ENCODE peak calls at places on chromosomes 12 and 14, in four cellular contexts. B is lung, K is fibroblast of lung, X is endothelial cell of umbilical vein. H is an unnamed sample.

GRCh38 chr14:90778468-90779255 is 37.6 kb downstream of the TTC7B start:
- DNase-seq in K (no peak), X (no peak), B (no peak), H (no peak)

GRCh38 chr14:80621701-80622100 is 319.8 kb downstream of the CEP128 start:
- DNase-seq in K (peak), B (no peak), X (peak), H (no peak)

GRCh38 chr14:39977198-39977597 is 545.0 kb upstream of the FBXO33 start:
- DNase-seq in K (no peak), X (no peak), B (no peak), H (no peak)

GRCh38 chr12:120581998-120582397 is 796 bp upstream of the POP5 start:
- DNase-seq in K (no peak), B (no peak), X (peak), H (no peak)

GRCh38 chr12:101045486-101046474 is 164.3 kb downstream of the SLC5A8 start:
- DNase-seq in B (no peak), K (peak), X (no peak), H (no peak)

GRCh38 chr12:60197589-60197988 is 601.8 kb downstream of the SLC16A7 start:
- DNase-seq in B (no peak), K (peak), X (peak), H (no peak)

GRCh38 chr14:66972469-66972868 is 216.8 kb upstream of the GARIN2 start:
- DNase-seq in K (no peak), B (no peak), X (no peak), H (no peak)

GRCh38 chr12:88258396-88258795 is 116.3 kb downstream of the TMTC3 start:
- DNase-seq in K (no peak), X (no peak), B (no peak), H (no peak)

GRCh38 chr12:28242129-28242887 is 52.1 kb downstream of the CCDC91 start:
- DNase-seq in B (no peak), X (no peak), K (no peak), H (no peak)

GRCh38 chr12:87801860-87802720 is 227.1 kb downstream of the C12orf50 start:
- DNase-seq in K (peak), B (no peak), X (peak), H (no peak)

DNA sequence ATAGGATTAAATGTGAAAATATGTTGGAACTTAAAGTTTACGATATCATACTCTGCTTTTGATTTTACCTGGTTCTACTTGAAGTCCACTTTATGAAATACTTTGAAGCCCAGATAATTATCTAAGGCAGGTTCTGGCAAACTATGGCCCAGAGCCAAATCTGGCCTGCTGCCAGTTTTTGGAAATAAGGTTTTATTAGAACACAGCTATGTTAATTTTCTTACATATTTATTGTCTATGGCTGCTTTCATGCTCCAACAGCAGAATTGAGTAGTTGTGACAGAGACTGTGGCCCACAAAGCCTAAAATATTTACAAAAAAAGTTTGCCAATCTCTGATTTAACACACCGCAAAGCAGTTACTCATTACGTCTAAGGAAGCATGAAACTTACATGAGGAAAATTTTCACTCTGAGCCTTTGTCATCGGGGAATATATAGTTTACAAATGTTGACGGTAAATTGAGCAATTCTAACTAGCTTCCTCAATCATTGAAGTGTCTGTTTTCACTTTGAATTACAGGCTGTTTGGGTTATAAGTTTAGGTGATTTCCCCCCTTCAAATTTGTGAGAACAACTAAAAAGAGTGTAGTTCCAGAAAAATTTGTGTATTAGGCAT is 96.4 kb downstream of the UNC79 start:
- DNase-seq in X (no peak), K (no peak), B (no peak), H (no peak)
- H3K27ac ChIP-seq in X (no peak), K (no peak), B (no peak), H (no peak)

DNA sequence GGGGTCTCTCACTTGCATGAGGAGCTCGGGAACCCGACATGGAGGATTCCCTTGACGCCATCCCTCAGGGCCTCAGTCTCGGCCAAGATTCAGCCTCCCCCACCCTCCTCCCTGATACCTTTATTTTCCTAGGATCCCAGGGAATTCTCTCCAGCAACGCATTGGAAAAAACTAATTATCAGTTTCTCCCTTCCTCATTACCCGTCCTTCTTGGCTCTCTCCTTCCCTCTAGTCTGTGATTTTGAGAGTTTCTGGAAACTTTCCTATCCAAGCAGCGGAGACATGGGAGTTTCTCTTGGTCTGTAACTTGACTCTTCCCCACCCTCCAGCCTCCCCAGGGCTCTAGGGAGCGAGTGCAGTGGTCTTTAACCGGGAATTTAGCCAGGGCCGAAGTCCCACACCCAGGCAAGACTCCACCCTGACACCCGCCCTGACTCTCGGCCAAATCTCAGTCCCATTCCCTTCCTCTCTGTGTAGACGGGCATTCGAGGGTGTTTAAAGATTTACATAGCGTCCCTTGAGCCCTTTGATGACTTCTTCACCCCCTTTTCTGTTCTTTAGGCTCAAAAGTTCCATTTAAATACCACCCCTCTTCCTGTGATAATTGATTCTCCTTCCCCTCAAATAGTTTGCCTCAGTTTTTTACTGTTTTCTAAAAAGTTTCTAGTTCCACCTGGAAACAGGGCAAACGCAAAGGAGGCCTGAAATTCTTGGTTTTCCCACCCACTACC is 6.7 kb downstream of the HOXC5 start:
- DNase-seq in K (no peak), X (no peak), B (no peak), H (no peak)
- H3K4me3 ChIP-seq in K (no peak), X (no peak), B (no peak), H (no peak)

DNA sequence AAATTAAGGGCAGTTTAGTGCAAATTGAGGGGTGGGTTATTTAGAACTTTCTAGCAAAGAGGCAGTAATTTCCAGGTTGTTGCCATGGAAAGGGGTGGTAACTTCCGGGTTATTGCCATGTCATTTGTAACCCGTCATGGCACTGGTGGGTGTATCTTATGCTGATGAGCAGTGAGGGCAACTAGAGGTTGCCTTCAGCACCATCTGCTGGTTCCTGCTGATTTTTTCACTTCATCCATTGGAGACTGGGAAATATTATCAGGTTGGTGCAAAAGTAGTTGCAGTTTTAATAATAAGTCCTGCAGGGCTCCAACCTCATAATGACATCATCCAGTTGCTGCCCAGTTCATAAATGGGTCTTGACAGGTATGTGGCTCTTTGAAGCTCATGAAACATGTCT is 24.4 kb upstream of the SERPINA4 start:
- DNase-seq in K (no peak), B (no peak), X (no peak), H (peak)
- TF ChIP-seq CTCF in K (no peak), B (no peak), X (no peak), H (peak)

GRCh38 chr14:99566390-99567354 is 37.3 kb downstream of the CCDC85C start:
- DNase-seq in K (no peak), X (no peak), B (no peak), H (no peak)
- H3K27ac ChIP-seq in K (no peak), X (no peak), B (no peak), H (no peak)

GRCh38 chr14:54105898-54106297 is 149.3 kb upstream of the BMP4 start:
- DNase-seq in K (no peak), B (peak), X (no peak), H (no peak)
- H3K4me3 ChIP-seq in K (no peak), B (no peak), X (no peak), H (no peak)

GRCh38 chr12:113359939-113360748 is 1.8 kb downstream of the PLBD2 start:
- DNase-seq in B (no peak), X (no peak), K (peak), H (peak)
- TF ChIP-seq CTCF in B (no peak), X (peak), K (peak), H (peak)

DNA sequence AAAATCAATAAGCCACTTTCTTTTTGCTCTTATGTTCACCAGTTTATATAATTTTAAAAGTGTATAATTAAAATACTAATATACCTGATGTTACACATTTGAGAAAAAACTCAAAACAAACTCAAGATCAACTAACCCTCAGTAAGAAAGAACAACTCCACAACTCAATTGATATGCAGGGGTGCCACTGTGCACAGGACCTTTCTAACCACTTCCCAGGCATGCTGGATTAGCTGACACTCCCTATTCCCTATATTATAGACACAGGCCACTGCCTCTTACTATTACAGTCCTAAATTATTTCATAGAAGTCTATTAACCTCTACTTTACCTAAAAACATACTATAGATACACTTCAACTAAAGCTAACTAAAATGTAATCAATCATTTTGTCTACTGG is 191.7 kb upstream of the KRR1 start:
- DNase-seq in X (no peak), K (no peak), B (no peak), H (no peak)
- H3K27ac ChIP-seq in X (no peak), K (no peak), B (no peak), H (no peak)

DNA sequence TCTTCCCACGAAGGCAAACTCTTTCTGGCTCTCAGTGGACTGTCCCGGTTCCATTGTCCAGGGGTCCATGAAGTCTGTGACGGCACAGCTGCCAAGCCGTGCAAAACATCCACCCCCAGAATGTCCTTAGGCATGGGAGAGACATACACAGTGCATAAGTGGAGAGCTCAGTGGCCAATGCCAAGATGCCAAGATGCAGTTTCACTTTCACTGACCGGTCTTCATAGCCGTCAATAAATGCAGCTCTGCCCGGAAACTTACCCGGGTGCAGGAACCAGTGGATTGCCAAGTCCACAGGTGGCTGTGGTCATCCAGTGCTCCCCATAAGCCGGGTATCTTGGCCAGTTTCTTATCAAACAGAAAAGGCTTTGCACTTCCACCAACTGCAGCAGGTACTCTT is 162.3 kb downstream of the PTCSC3 start:
- DNase-seq in X (no peak), B (no peak), K (no peak), H (no peak)
- H3K4me3 ChIP-seq in X (no peak), B (no peak), K (no peak), H (no peak)

GRCh38 chr14:83826838-83827237 is 1703.1 kb upstream of the FLRT2 start:
- DNase-seq in X (no peak), K (no peak), B (no peak), H (peak)
- TF ChIP-seq CTCF in X (no peak), K (no peak), B (no peak), H (peak)

DNA sequence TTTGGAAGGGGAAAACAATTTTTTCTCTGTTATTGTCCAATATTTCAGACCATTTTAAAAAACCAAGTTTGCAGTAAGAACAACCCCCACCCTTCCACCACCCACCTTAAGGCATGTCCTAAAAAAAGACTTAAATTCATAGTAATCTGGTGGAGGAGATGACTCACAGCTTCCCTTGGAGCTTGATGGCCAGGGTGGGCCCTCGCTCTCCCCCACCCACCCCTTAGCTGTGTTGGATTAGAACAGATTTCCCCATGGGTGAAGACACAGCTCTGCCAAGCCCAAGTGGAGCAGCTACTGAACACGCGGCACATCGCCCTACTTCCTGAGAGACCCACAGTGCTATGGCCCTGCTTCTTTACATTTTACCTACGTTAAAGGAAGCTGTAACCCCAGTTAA is 140.3 kb downstream of the GCH1 start:
- DNase-seq in K (peak), B (no peak), X (peak), H (peak)
- H3K27ac ChIP-seq in K (no peak), B (no peak), X (no peak), H (no peak)

H was measured in brain microvascular endothelial cell.